ENCODE peak calls at places on chromosomes 4 and X, in six cellular contexts. U, W, R, T, P and N are unnamed samples.

GRCh38 chr4:54187148-54187547 is 41.9 kb upstream of the PDGFRA start:
- ATAC-seq in U (no peak), W (peak), R (no peak), T (peak), P (no peak), N (no peak)

GRCh38 chr4:122854860-122855259 is 28.2 kb downstream of the FGF2 start:
- ATAC-seq in U (peak), W (peak), R (no peak), T (peak), P (no peak), N (peak)

GRCh38 chr4:108483077-108483476 is 137.3 kb upstream of the RPL34 start:
- ATAC-seq in U (no peak), W (no peak), R (no peak), T (no peak), P (no peak), N (no peak)

GRCh38 chr4:8690216-8690786 is 97.7 kb downstream of the CPZ start:
- ATAC-seq in U (no peak), W (no peak), R (no peak), T (no peak), P (no peak), N (no peak)

GRCh38 chr4:112173593-112174559 is 28.6 kb downstream of the FAM241A start:
- ATAC-seq in U (no peak), W (no peak), R (no peak), T (no peak), P (no peak), N (no peak)

GRCh38 chr4:26807330-26807729 is 53.3 kb upstream of the STIM2 start:
- ATAC-seq in U (no peak), W (no peak), R (no peak), T (no peak), P (peak), N (no peak)

GRCh38 chrX:25013593-25014365 is 2.0 kb downstream of the ARX start:
- ATAC-seq in U (peak), W (no peak), R (peak), T (no peak), P (peak), N (no peak)

GRCh38 chrX:98299785-98300184 is 1416.1 kb downstream of the RPA4 start:
- ATAC-seq in U (no peak), W (no peak), R (no peak), T (no peak), P (no peak), N (no peak)

GRCh38 chr4:113826431-113826830 is 64.9 kb upstream of the CAMK2D start:
- ATAC-seq in U (no peak), W (no peak), R (no peak), T (no peak), P (no peak), N (no peak)

GRCh38 chrX:154040307-154040756 is 20.6 kb upstream of the IRAK1 start:
- ATAC-seq in U (peak), W (peak), R (peak), T (peak), P (peak), N (peak)

GRCh38 chr4:6568689-6569332 is 6.2 kb upstream of the MAN2B2 start:
- ATAC-seq in U (peak), W (no peak), R (peak), T (no peak), P (no peak), N (no peak)

GRCh38 chrX:129035180-129035579 is 488.1 kb downstream of the SMARCA1 start:
- ATAC-seq in U (no peak), W (no peak), R (no peak), T (no peak), P (no peak), N (no peak)

GRCh38 chrX:96407981-96408380 is 276.7 kb upstream of the DIAPH2 start:
- ATAC-seq in U (peak), W (no peak), R (no peak), T (no peak), P (no peak), N (no peak)

GRCh38 chr4:72084587-72085011 is 52.8 kb downstream of the NPFFR2 start:
- ATAC-seq in U (no peak), W (no peak), R (no peak), T (no peak), P (peak), N (no peak)

GRCh38 chrX:155215443-155216178 is 649 bp upstream of the VBP1 start:
- ATAC-seq in U (peak), W (peak), R (peak), T (peak), P (peak), N (peak)

GRCh38 chrX:130594453-130594916 is 192.7 kb downstream of the RBMX2 start:
- ATAC-seq in U (no peak), W (no peak), R (peak), T (no peak), P (no peak), N (no peak)

GRCh38 chrX:70452143-70452733 is 7.6 kb downstream of the DLG3 start:
- ATAC-seq in U (peak), W (peak), R (peak), T (peak), P (peak), N (peak)
- TF ChIP-seq EP300 in U (no peak), W (no peak), R (no peak), T (no peak), P (no peak), N (no peak)

GRCh38 chrX:46200423-46200822 is 344.8 kb downstream of the ZNF674 start:
- ATAC-seq in U (no peak), W (no peak), R (no peak), T (no peak), P (no peak), N (no peak)
- TF ChIP-seq EP300 in U (no peak), W (no peak), R (no peak), T (no peak), P (no peak), N (no peak)

DNA sequence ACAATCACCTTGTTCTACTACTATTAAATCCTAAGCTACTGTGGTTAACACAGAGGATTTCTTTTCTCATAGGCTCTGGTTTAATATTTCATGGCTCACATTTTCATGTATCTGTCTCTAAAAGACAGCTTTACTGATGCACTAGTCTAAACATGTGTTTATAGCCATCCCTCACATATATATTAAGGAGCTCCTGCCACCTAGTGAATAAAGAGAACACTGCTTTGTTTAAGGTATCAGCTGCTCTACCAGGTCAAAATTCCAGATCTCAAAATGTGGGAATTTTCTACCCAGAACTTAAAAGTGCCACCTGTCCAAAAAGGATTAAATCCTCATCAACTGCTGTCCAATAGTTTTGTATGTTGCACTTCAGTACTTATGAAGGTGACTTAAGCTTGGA is 188.5 kb upstream of the TEX13C start:
- ATAC-seq in U (peak), W (peak), R (peak), T (no peak), P (peak), N (no peak)
- TF ChIP-seq EP300 in U (no peak), W (no peak), R (no peak), T (no peak), P (no peak), N (no peak)

GRCh38 chr4:99404595-99405287 is 30.4 kb downstream of the ADH7 start:
- ATAC-seq in U (peak), W (no peak), R (no peak), T (peak), P (peak), N (peak)
- TF ChIP-seq EP300 in U (no peak), W (no peak), R (no peak), T (no peak), P (peak), N (no peak)

DNA sequence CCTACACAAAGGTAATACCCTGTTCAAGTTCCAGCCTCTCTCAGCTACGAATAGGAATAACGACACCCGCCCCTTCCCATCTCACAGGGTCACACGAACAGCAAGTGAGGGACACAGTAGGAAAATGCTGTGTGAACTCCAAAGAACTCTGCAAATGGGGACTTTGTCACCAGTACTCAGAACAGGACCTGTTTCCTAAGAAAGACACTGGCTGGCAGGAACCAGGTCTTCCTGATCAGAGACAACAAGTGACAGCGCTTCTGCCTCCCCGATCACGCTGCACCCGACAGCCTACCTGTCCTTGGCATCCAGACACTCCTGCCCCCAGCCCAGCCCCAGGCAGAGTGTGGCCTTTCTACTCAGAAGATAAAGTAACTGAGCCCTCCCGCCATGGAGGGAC is 14.2 kb downstream of the DCTD start:
- ATAC-seq in U (no peak), W (no peak), R (no peak), T (no peak), P (no peak), N (no peak)
- TF ChIP-seq EP300 in U (no peak), W (no peak), R (no peak), T (no peak), P (no peak), N (no peak)

GRCh38 chr4:186029731-186030421 is 39.1 kb upstream of the TLR3 start:
- ATAC-seq in U (no peak), W (no peak), R (no peak), T (peak), P (no peak), N (peak)
- TF ChIP-seq EP300 in U (no peak), W (no peak), R (no peak), T (no peak), P (no peak), N (peak)

GRCh38 chr4:161762796-161763195 is 401.0 kb downstream of the FSTL5 start:
- ATAC-seq in U (no peak), W (no peak), R (no peak), T (no peak), P (no peak), N (no peak)

DNA sequence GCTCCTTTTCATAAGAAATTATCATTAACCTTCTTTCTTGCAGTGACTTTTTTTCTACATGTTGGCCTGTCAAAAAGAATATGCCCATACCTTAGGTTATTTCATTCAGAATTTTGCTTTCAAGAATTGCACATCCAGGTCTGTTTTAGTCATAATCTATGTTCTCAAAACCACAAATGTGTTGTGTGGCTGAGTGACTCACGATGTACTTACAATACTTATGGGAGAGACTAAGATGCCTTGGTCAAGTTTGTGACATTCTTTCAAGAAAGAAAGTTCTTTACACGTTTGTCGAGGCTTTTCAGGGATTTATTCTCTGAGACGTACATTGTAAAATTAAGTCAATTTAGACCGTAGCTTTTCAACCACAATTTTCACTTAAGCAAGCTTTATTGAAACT is 396.7 kb downstream of the FSTL5 start:
- ATAC-seq in U (no peak), W (no peak), R (no peak), T (no peak), P (peak), N (no peak)
- TF ChIP-seq EP300 in U (no peak), W (no peak), R (no peak), T (no peak), P (no peak), N (no peak)